ENCODE peak calls at places on chromosomes 11 and 22, in four cellular contexts. X is HCT116, C is HepG2, N is K562. A is an unnamed sample.

GRCh38 chr11:2530855-2531200 is 86.0 kb downstream of the KCNQ1 start:
- DNase-seq in N (no peak), X (no peak), C (no peak), A (no peak)

GRCh38 chr22:30423296-30423958 is 2.1 kb upstream of the MTFP1 start:
- DNase-seq in X (no peak), N (peak), C (no peak), A (no peak)

GRCh38 chr22:20000246-20001081 is 16.2 kb downstream of the ARVCF start:
- DNase-seq in X (no peak), N (no peak), C (peak), A (no peak)

GRCh38 chr11:93481696-93482095 is 61.5 kb downstream of the SMCO4 start:
- DNase-seq in C (no peak), X (no peak), N (no peak), A (no peak)

GRCh38 chr11:27863637-27864036 is 163.4 kb upstream of the BDNF start:
- DNase-seq in N (no peak), X (no peak), C (no peak), A (no peak)

GRCh38 chr11:13135385-13136271 is 126.5 kb downstream of the RASSF10 start:
- DNase-seq in X (no peak), N (no peak), C (peak), A (no peak)

GRCh38 chr11:35615911-35616900 is 2.1 kb upstream of the FJX1 start:
- DNase-seq in C (peak), X (no peak), N (peak), A (no peak)

GRCh38 chr11:112770017-112770416 is 191.2 kb upstream of the NCAM1 start:
- DNase-seq in X (no peak), N (no peak), C (no peak), A (no peak)

GRCh38 chr11:93123351-93123898 is 74.4 kb downstream of the SLC36A4 start:
- DNase-seq in X (no peak), C (no peak), N (no peak), A (no peak)

GRCh38 chr11:126929186-126930085 is 71.1 kb downstream of the KIRREL3 start:
- DNase-seq in N (no peak), C (no peak), X (no peak), A (no peak)

GRCh38 chr11:113773416-113774173 is at the start of gene ZW10:
- DNase-seq in N (peak), C (peak), X (peak), A (peak)

GRCh38 chr22:48744967-48745841 is 1082.5 kb downstream of the BRD1 start:
- DNase-seq in X (no peak), C (no peak), N (no peak), A (no peak)

GRCh38 chr22:31193092-31193491 is 19.0 kb upstream of the LIMK2 start:
- DNase-seq in C (no peak), N (no peak), X (no peak), A (no peak)

GRCh38 chr11:15107730-15108515 is 6.8 kb upstream of the INSC start:
- DNase-seq in C (no peak), N (no peak), X (no peak), A (no peak)

GRCh38 chr11:36557991-36558390 is 9.8 kb upstream of the RAG1 start:
- DNase-seq in C (no peak), X (no peak), N (no peak), A (no peak)

GRCh38 chr11:32830413-32830738 is 649 bp downstream of the PRRG4 start:
- DNase-seq in X (no peak), N (no peak), C (peak), A (no peak)

GRCh38 chr11:103619480-103619879 is 417.0 kb upstream of the DDI1 start:
- DNase-seq in X (no peak), N (no peak), C (no peak), A (no peak)

GRCh38 chr11:128553662-128554392 is 33.5 kb downstream of the ETS1 start:
- DNase-seq in C (no peak), X (no peak), N (no peak), A (no peak)

GRCh38 chr11:32056445-32056844 is 34.4 kb upstream of the RCN1 start:
- DNase-seq in X (no peak), C (no peak), N (no peak), A (no peak)

GRCh38 chr11:60193687-60194433 is 11.0 kb upstream of the MS4A6A start:
- DNase-seq in X (peak), N (peak), C (peak), A (peak)

GRCh38 chr11:122601131-122602125 is 54.1 kb upstream of the UBASH3B start:
- DNase-seq in C (peak), N (no peak), X (no peak), A (no peak)

GRCh38 chr11:9130297-9130696 is 38.9 kb upstream of the SCUBE2 start:
- DNase-seq in X (no peak), N (no peak), C (no peak), A (no peak)

GRCh38 chr11:629237-629583 is 2.2 kb upstream of the SCT start:
- DNase-seq in X (no peak), N (no peak), C (no peak), A (no peak)

GRCh38 chr11:44305643-44306468 is 4.1 kb downstream of the ALX4 start:
- DNase-seq in X (no peak), N (no peak), C (no peak), A (no peak)

GRCh38 chr11:84408946-84409411 is 1122.8 kb upstream of the CCDC90B start:
- DNase-seq in C (no peak), X (no peak), N (no peak), A (no peak)

GRCh38 chr11:66335531-66336233 is 552 bp downstream of the RIN1 start:
- DNase-seq in C (no peak), X (no peak), N (no peak), A (no peak)

GRCh38 chr22:36198936-36199616 is 2.5 kb downstream of the APOL4 start:
- DNase-seq in C (peak), N (no peak), X (no peak), A (no peak)
- TF ChIP-seq REST in C (peak), N (no peak), X (peak), A (peak)

GRCh38 chr22:22955866-22956535 is 68.4 kb downstream of the IGLL5 start:
- DNase-seq in X (peak), C (peak), N (peak), A (no peak)
- TF ChIP-seq TCF7L2 in X (no peak), C (no peak), N (no peak), A (no peak)

GRCh38 chr11:19677380-19678080 is 35.1 kb upstream of the NAV2 start:
- DNase-seq in N (no peak), C (no peak), X (no peak), A (no peak)

GRCh38 chr11:19675397-19675796 is 37.2 kb upstream of the NAV2 start:
- DNase-seq in X (no peak), N (no peak), C (no peak), A (no peak)

GRCh38 chr11:19674831-19675230 is 37.8 kb upstream of the NAV2 start:
- DNase-seq in N (no peak), X (no peak), C (no peak), A (no peak)

GRCh38 chr11:19674420-19674819 is 38.2 kb upstream of the NAV2 start:
- DNase-seq in C (no peak), X (no peak), N (no peak), A (no peak)

GRCh38 chr11:19676508-19677379 is 35.9 kb upstream of the NAV2 start:
- DNase-seq in N (no peak), C (no peak), X (no peak), A (no peak)
- TF ChIP-seq REST in N (no peak), C (no peak), X (no peak), A (no peak)

GRCh38 chr11:85685820-85686459 is at the start of gene CCDC89:
- DNase-seq in X (no peak), N (no peak), C (peak), A (no peak)
- TF ChIP-seq TCF7L2 in X (no peak), N (no peak), C (no peak), A (no peak)

GRCh38 chr11:62402226-62402625 is 16.6 kb upstream of the SCGB1A1 start:
- DNase-seq in X (no peak), C (no peak), N (no peak), A (no peak)
- TF ChIP-seq REST in X (no peak), C (no peak), N (no peak), A (no peak)